ENCODE peak calls at places on chromosomes 6 and 20, in four cellular contexts. A is MM.1S, B is suprapubic skin, P is adipocyte. M is an unnamed sample.

GRCh38 chr6:84685983-84686584 is 78.3 kb downstream of the TBX18 start:
- DNase-seq in A (peak), B (no peak), P (no peak), M (no peak)

GRCh38 chr6:80469977-80470376 is 363.5 kb downstream of the BCKDHB start:
- DNase-seq in A (no peak), B (no peak), P (no peak), M (no peak)

GRCh38 chr20:1334761-1335160 is 5.8 kb upstream of the SDCBP2 start:
- DNase-seq in A (no peak), B (peak), P (no peak), M (no peak)

GRCh38 chr20:47007826-47008655 is 113.4 kb downstream of the EYA2 start:
- DNase-seq in A (peak), B (no peak), P (no peak), M (no peak)

GRCh38 chr6:30006170-30007131 is 54.6 kb upstream of the POLR1H start:
- DNase-seq in A (no peak), B (peak), P (peak), M (no peak)

GRCh38 chr6:67630146-67630545 is 1004.9 kb upstream of the ADGRB3 start:
- DNase-seq in A (peak), B (no peak), P (peak), M (peak)

GRCh38 chr6:167272618-167273379 is 18.3 kb upstream of the UNC93A start:
- DNase-seq in A (no peak), B (no peak), P (no peak), M (no peak)

GRCh38 chr6:159594106-159594749 is 98.8 kb downstream of the SOD2 start:
- DNase-seq in A (no peak), B (no peak), P (peak), M (peak)

GRCh38 chr20:50379049-50379990 is 130.9 kb upstream of the PTPN1 start:
- DNase-seq in A (no peak), B (peak), P (peak), M (no peak)

GRCh38 chr6:36131517-36132220 is 1.4 kb downstream of the MAPK13 start:
- DNase-seq in A (peak), B (no peak), P (peak), M (peak)

GRCh38 chr6:15491255-15491985 is 171.4 kb downstream of the DTNBP1 start:
- DNase-seq in A (peak), B (no peak), P (peak), M (peak)

GRCh38 chr6:43716099-43716498 is 28.5 kb upstream of the MRPS18A start:
- DNase-seq in A (no peak), B (no peak), P (no peak), M (peak)

GRCh38 chr20:57627339-57627738 is 7.1 kb upstream of the ZBP1 start:
- DNase-seq in A (no peak), B (no peak), P (no peak), M (no peak)
- H3K4me3 ChIP-seq in A (no peak), B (no peak), P (no peak), M (no peak)

GRCh38 chr20:25865715-25866656 is 169.3 kb upstream of the ZNF337 start:
- DNase-seq in A (peak), B (no peak), P (peak), M (peak)
- H3K4me3 ChIP-seq in A (peak), B (peak), P (peak), M (peak)

DNA sequence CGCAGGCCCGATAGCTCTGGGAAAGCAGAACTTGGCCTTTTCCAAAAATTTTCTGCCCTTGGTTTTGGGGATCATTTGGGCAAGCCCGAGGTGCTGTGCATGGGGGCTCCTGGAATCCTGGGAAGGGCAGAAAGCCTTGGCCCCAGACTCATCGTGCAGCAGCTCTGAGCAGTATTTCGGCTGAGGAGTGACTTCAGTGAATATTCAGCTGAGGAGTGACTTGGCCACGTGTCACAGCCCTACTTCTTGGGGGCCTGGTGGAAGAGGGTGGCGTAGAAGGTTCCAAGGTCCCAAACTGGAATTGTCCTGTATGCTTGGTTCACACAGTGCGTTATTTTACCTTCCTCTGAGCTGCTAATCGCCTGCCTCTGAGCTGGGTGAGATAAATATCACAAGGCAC is 1.1 kb upstream of the BMP2 start:
- DNase-seq in A (no peak), B (no peak), P (no peak), M (no peak)
- H3K4me3 ChIP-seq in A (no peak), B (no peak), P (no peak), M (no peak)

DNA sequence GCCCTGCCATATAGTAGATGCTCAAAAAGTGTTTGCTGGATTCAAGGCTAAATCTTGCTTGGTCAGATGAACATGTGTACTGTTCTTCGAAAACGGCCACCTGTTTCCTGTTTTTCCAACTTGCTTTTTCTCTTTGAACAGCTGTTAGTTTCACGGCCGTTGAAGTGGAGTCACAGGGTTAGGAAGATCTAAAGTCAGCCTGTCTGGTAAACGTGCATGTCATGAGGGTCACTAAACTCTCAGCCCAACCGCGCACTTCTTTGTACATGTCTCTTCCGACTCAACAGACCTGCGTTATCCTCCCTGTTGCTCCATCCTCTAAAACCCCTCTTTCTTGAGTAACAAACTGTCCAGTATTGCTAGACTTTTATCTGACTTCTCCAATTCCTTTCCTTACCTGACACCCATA is 93.2 kb upstream of the MAN1A1 start:
- DNase-seq in A (peak), B (no peak), P (no peak), M (no peak)
- H3K4me3 ChIP-seq in A (no peak), B (no peak), P (no peak), M (no peak)

GRCh38 chr6:139151425-139152087 is 16.7 kb downstream of the HECA start:
- DNase-seq in A (no peak), B (no peak), P (no peak), M (no peak)

GRCh38 chr6:139150915-139151314 is 16.0 kb downstream of the HECA start:
- DNase-seq in A (no peak), B (no peak), P (no peak), M (no peak)

GRCh38 chr6:139148557-139149220 is 13.8 kb downstream of the HECA start:
- DNase-seq in A (no peak), B (no peak), P (no peak), M (no peak)

GRCh38 chr6:139147628-139148027 is 12.7 kb downstream of the HECA start:
- DNase-seq in A (no peak), B (no peak), P (no peak), M (no peak)

DNA sequence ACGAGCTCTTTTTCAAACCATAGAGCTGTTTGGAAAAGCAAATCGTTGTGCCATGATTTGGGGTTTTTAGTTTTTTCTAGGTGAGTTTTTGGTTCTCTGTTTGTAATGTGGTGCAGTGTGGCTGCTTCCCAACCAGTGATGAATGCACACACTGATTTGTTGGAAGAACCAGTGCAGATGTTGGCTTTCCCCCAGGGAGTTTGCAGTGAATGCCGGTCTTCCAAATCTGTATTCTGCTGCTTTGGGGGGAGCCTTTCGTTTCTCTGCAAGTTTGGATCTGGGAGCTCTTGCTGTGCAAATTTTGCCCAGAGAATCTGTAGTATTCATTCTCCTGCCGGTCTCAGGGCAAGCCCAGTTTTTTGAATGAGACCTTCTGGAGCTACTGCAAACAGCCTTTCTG is 14.5 kb downstream of the HECA start:
- DNase-seq in A (no peak), B (no peak), P (no peak), M (peak)
- H3K4me3 ChIP-seq in A (no peak), B (no peak), P (no peak), M (no peak)

DNA sequence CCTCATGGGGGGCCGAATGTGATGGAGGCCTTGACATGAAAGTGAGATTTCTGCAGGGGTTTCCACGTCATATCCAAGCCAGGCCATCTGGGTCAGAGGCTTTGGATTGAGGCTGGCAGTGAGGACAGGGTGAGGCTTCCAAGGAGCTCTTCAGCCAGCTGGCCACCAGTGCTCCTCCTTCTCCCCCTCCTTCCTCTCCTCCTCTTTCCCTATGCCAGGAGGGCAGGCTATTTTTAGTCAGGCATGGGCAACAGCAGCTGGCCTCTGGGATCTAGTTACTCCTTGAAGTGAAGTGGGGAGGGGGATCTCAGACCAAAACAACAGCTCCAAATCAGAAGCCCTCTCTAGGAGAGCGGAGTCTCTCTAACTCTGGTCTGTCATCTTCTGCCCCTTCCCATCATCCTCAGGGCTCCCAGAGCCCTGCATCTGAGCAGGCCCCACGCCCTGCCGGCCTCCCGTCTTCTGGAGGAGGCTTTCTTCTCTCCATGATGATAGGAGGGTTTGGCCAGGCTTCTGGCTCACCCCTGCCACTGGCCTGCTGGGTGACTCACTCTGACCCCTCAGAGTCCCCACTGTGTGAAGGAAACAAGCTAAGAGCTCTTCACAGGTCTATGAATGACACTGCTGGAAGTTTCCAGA is 612 bp downstream of the TNNC2 start:
- DNase-seq in A (no peak), B (no peak), P (peak), M (peak)
- H3K4me3 ChIP-seq in A (no peak), B (no peak), P (peak), M (no peak)

GRCh38 chr20:60117040-60117439 is 158.8 kb downstream of the CDH26 start:
- DNase-seq in A (no peak), B (no peak), P (peak), M (no peak)
- H3K4me3 ChIP-seq in A (peak), B (no peak), P (peak), M (no peak)

GRCh38 chr6:47792216-47792733 is 10.4 kb downstream of the OPN5 start:
- DNase-seq in A (no peak), B (no peak), P (no peak), M (no peak)

GRCh38 chr6:47785187-47785586 is 3.4 kb downstream of the OPN5 start:
- DNase-seq in A (no peak), B (no peak), P (no peak), M (no peak)

GRCh38 chr6:47789553-47789952 is 7.7 kb downstream of the OPN5 start:
- DNase-seq in A (no peak), B (no peak), P (no peak), M (no peak)

GRCh38 chr6:47788498-47788884 is 6.7 kb downstream of the OPN5 start:
- DNase-seq in A (no peak), B (no peak), P (peak), M (no peak)

GRCh38 chr6:47787620-47788497 is 6.0 kb downstream of the OPN5 start:
- DNase-seq in A (peak), B (no peak), P (peak), M (peak)
- H3K4me3 ChIP-seq in A (no peak), B (no peak), P (peak), M (no peak)

M was measured in astrocyte of the spinal cord.